ENCODE peak calls at places on chromosomes 13 and 19, in seven cellular contexts. N is tibial nerve, D is uterus, M is stomach, J is body of pancreas, I is transverse colon, F is ovary. L is an unnamed sample.

GRCh38 chr13:109842521-109842920 is 56.1 kb upstream of the IRS2 start:
- DNase-seq in M (no peak), N (no peak), I (no peak), F (no peak), D (no peak), J (no peak), L (no peak)

GRCh38 chr19:9528757-9529336 is 9.6 kb downstream of the ZNF426 start:
- DNase-seq in M (no peak), F (no peak), J (no peak), D (no peak), N (no peak), I (no peak), L (no peak)

GRCh38 chr19:50890422-50891252 is 17.4 kb downstream of the KLK2 start:
- DNase-seq in N (no peak), J (no peak), I (no peak), D (no peak), M (no peak), F (no peak), L (no peak)

GRCh38 chr19:51084505-51084904 is 1.8 kb upstream of the KLK14 start:
- DNase-seq in N (no peak), D (no peak), J (no peak), I (no peak), M (no peak), F (no peak), L (no peak)

GRCh38 chr19:43731346-43731745 is 15.5 kb downstream of the IRGC start:
- DNase-seq in M (no peak), F (no peak), N (no peak), D (no peak), I (no peak), J (no peak), L (no peak)

GRCh38 chr13:112842343-112842856 is 126.6 kb upstream of the MCF2L start:
- DNase-seq in J (peak; percentile 30), D (peak; percentile 41), N (peak; percentile 31), I (no peak), M (no peak), F (no peak), L (no peak)

GRCh38 chr13:21573920-21574712 is 29.9 kb downstream of the MICU2 start:
- DNase-seq in D (no peak), N (no peak), J (no peak), I (no peak), M (no peak), F (no peak), L (no peak)

GRCh38 chr19:41341669-41342490 is 11.8 kb downstream of the TGFB1 start:
- DNase-seq in J (peak; percentile 76), I (peak; percentile 36), D (no peak), M (peak; percentile 72), F (no peak), N (no peak), L (no peak)

GRCh38 chr13:18946738-18947137 is 234.9 kb downstream of the TUBA3C start:
- DNase-seq in J (no peak), I (no peak), D (no peak), M (no peak), F (no peak), N (no peak), L (no peak)

GRCh38 chr13:39016789-39017188 is 21.1 kb downstream of the PROSER1 start:
- DNase-seq in I (peak; percentile 17), N (no peak), M (no peak), J (no peak), D (no peak), F (no peak), L (no peak)

DNA sequence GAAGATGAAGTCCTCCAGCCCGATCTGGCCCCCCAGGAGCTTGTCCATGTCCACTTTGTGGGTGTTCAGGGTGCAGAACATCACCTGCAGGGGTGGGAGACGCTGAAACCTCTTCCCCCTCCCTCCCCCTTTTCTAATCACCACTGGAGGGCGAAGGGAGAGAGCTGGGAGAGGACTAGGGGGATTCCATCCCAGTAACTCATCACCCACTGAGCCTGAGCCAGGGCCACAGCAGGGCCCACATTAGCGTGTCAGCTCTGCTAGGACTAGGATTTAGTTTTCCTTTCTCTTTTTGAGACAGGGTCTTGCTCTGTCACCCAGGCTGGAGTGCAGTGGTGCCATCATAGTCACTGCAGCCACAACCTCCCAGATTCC is 5.5 kb upstream of the PTGER1 start:
- DNase-seq in N (no peak), J (no peak), F (no peak), I (no peak), D (no peak), M (no peak), L (no peak)
- H3K4me3 ChIP-seq in N (no peak overlapping the region), J (no peak overlapping the region), F (no peak overlapping the region), I (no peak overlapping the region), D (no peak overlapping the region), M (no peak overlapping the region), L (no peak overlapping the region)

GRCh38 chr19:18847516-18848463 is 16.0 kb downstream of the UPF1 start:
- DNase-seq in J (no peak), F (no peak), N (peak; percentile 29), I (no peak), M (no peak), D (peak; percentile 72), L (no peak)

GRCh38 chr19:18849838-18850400 is 18.2 kb downstream of the UPF1 start:
- DNase-seq in D (no peak), F (no peak), M (no peak), I (no peak), N (no peak), J (no peak), L (no peak)

GRCh38 chr19:18846862-18847515 is 15.2 kb downstream of the UPF1 start:
- DNase-seq in I (peak; percentile 80), J (peak; percentile 78), N (peak; percentile 83), D (peak; percentile 78), F (peak; percentile 83), M (peak; percentile 80), L (peak; percentile 80)

GRCh38 chr19:18850560-18851375 is 19.0 kb downstream of the UPF1 start:
- DNase-seq in D (no peak), N (no peak), F (no peak), M (no peak), I (no peak), J (no peak), L (no peak)

GRCh38 chr19:18848860-18849661 is 17.3 kb downstream of the UPF1 start:
- DNase-seq in M (no peak), D (peak; percentile 73), N (peak; percentile 71), J (no peak), F (peak; percentile 71), I (peak; percentile 49), L (peak; percentile 80)
- H3K36me3 ChIP-seq in M (peaks cover 68% of the 10 kb centered on the region), D (no peaks in the 10 kb centered on the region), N (peaks cover 32% of the 10 kb centered on the region), J (peaks cover 18% of the 10 kb centered on the region), F (no peaks in the 10 kb centered on the region), I (no peaks in the 10 kb centered on the region), L (no peaks in the 10 kb centered on the region)

DNA sequence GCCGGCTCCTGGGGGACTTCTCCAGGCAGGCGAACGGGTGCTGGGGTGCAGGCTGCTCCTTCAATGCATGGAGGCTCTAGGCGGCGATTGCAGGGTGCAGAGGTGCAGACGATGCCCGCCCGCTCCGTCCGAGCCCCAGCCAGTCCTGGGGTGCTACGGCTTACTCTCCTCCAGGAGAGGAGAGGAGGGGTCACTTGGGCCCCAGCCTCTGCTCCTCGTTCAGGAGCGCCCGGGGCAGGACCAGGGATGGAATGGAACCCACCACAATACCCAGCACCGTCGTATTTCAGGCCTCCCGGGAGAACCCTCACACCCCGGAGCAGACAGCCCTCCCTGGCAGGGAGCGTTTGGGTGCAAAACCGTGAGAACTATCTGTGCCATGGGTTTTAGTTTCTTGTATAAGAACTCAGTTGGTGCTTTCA is 46.6 kb downstream of the ARHGEF18 start:
- DNase-seq in M (no peak), J (no peak), N (no peak), D (no peak), I (no peak), F (no peak), L (no peak)
- TF ChIP-seq POLR2A in M (no peak), J (no peak), N (no peak), D (no peak), I (no peak), F (no peak), L (no peak)

GRCh38 chr19:18306903-18307681 is 15.8 kb downstream of the LSM4 start:
- DNase-seq in M (no peak), N (no peak), I (no peak), J (no peak), F (peak; percentile 63), D (peak; percentile 62), L (no peak)

GRCh38 chr19:18308051-18308947 is 14.6 kb downstream of the LSM4 start:
- DNase-seq in J (no peak), F (no peak), M (no peak), I (no peak), N (no peak), D (no peak), L (no peak)

GRCh38 chr19:18304194-18304495 is 18.7 kb downstream of the LSM4 start:
- DNase-seq in D (no peak), I (no peak), N (no peak), M (no peak), F (no peak), J (peak; percentile 69), L (no peak)

GRCh38 chr19:18304496-18305312 is 18.2 kb downstream of the LSM4 start:
- DNase-seq in F (peak; percentile 91), N (peak; percentile 81), J (peak; percentile 89), I (peak; percentile 75), D (peak; percentile 87), M (peak; percentile 80), L (peak; percentile 95)

GRCh38 chr19:18306209-18306902 is 16.5 kb downstream of the LSM4 start:
- DNase-seq in M (no peak), D (no peak), I (peak; percentile 44), F (no peak), N (no peak), J (no peak), L (no peak)
- H3K4me3 ChIP-seq in M (no peak overlapping the region), D (no peak overlapping the region), I (no peak overlapping the region), F (no peak overlapping the region), N (no peak overlapping the region), J (no peak overlapping the region), L (no peak overlapping the region)

GRCh38 chr19:31226536-31226935 is 122.7 kb downstream of the TSHZ3 start:
- DNase-seq in I (no peak), N (no peak), J (no peak), D (no peak), F (no peak), M (no peak), L (no peak)
- H3K36me3 ChIP-seq in I (no peaks in the 10 kb centered on the region), N (no peaks in the 10 kb centered on the region), J (no peaks in the 10 kb centered on the region), D (no peaks in the 10 kb centered on the region), F (no peaks in the 10 kb centered on the region), M (no peaks in the 10 kb centered on the region), L (no peaks in the 10 kb centered on the region)